ENCODE peak calls at places on chromosome 11, in four cellular contexts. J, N, Q and I are unnamed samples.

GRCh38 chr11:11408436-11409221 is 55.6 kb upstream of the CSNK2A3 start:
- DNase-seq in J (no peak), N (no peak), Q (no peak), I (no peak)

GRCh38 chr11:17572359-17572690 is 25.3 kb downstream of the OTOG start:
- DNase-seq in J (no peak), N (no peak), Q (no peak), I (no peak)

GRCh38 chr11:25860677-25861445 is 471.1 kb upstream of the ANO3 start:
- DNase-seq in J (no peak), N (no peak), Q (no peak), I (no peak)

GRCh38 chr11:73217131-73217809 is 811 bp upstream of the P2RY2 start:
- DNase-seq in J (no peak), N (no peak), Q (no peak), I (no peak)

GRCh38 chr11:256952-257737 is 20.4 kb downstream of the PSMD13 start:
- DNase-seq in J (no peak), N (peak), Q (no peak), I (no peak)

GRCh38 chr11:61869636-61870428 is 21.5 kb downstream of the FADS3 start:
- DNase-seq in J (no peak), N (no peak), Q (peak), I (no peak)

GRCh38 chr11:13358871-13359270 is 81.3 kb downstream of the BMAL1 start:
- DNase-seq in J (no peak), N (no peak), Q (no peak), I (no peak)

GRCh38 chr11:100674212-100674611 is 12.9 kb upstream of the ARHGAP42 start:
- DNase-seq in J (peak), N (no peak), Q (no peak), I (no peak)

GRCh38 chr11:33256031-33256807 is 962 bp upstream of the HIPK3 start:
- DNase-seq in J (peak), N (no peak), Q (no peak), I (no peak)

GRCh38 chr11:76394411-76394810 is 13.3 kb downstream of the GVQW3 start:
- DNase-seq in J (no peak), N (no peak), Q (no peak), I (no peak)

GRCh38 chr11:88208742-88209141 is 33.5 kb upstream of the RAB38 start:
- DNase-seq in J (no peak), N (no peak), Q (no peak), I (no peak)